ENCODE peak calls at places on chromosomes 3 and 15, in six cellular contexts. F, L, Q, A, G and P are unnamed samples.

GRCh38 chr3:79467721-79468120 is 300.1 kb downstream of the ROBO1 start:
- DNase-seq in F (no peak), G (no peak), L (no peak), Q (no peak), A (peak), P (peak)

GRCh38 chr3:111923095-111923771 is 55.6 kb upstream of the ABHD10 start:
- DNase-seq in A (no peak), F (peak), Q (no peak), G (no peak), L (no peak), P (peak)

GRCh38 chr3:66303556-66303955 is 82.8 kb downstream of the SLC25A26 start:
- DNase-seq in F (peak), G (no peak), Q (peak), A (no peak), L (no peak), P (no peak)

GRCh38 chr15:100781961-100782525 is 97.6 kb upstream of the ALDH1A3 start:
- DNase-seq in A (no peak), L (no peak), Q (no peak), G (no peak), F (no peak), P (no peak)

GRCh38 chr3:177516130-177517011 is 319.1 kb upstream of the TBL1XR1 start:
- DNase-seq in G (peak), L (no peak), F (peak), Q (no peak), A (peak), P (peak)

GRCh38 chr15:31352283-31352880 is 25.7 kb downstream of the KLF13 start:
- DNase-seq in F (no peak), L (no peak), G (no peak), Q (no peak), A (no peak), P (no peak)

GRCh38 chr3:142987707-142988106 is 13.7 kb upstream of the U2SURP start:
- DNase-seq in F (no peak), L (no peak), Q (no peak), A (peak), G (no peak), P (peak)

GRCh38 chr3:159322322-159322939 is 520.6 kb downstream of the MFSD1 start:
- DNase-seq in L (peak), F (no peak), Q (no peak), A (peak), G (peak), P (peak)

GRCh38 chr3:119663885-119664284 is 3.5 kb upstream of the POPDC2 start:
- DNase-seq in A (no peak), G (no peak), L (no peak), Q (no peak), F (no peak), P (peak)

GRCh38 chr3:133944641-133945441 is 49.2 kb upstream of the RAB6B start:
- DNase-seq in Q (no peak), F (peak), G (no peak), A (peak), L (no peak), P (peak)

GRCh38 chr15:70379134-70379533 is 281.4 kb upstream of the TLE3 start:
- DNase-seq in L (no peak), G (no peak), A (no peak), Q (no peak), F (no peak), P (no peak)

GRCh38 chr3:25663324-25664065 is 1.2 kb downstream of the TOP2B start:
- DNase-seq in G (peak), L (no peak), Q (peak), A (peak), F (no peak), P (peak)

GRCh38 chr3:109553573-109554371 is 216.4 kb upstream of the DPPA4 start:
- DNase-seq in A (peak), G (no peak), Q (no peak), F (no peak), L (no peak), P (peak)

GRCh38 chr3:156976933-156977332 is 150.8 kb downstream of the LEKR1 start:
- DNase-seq in F (no peak), Q (no peak), L (no peak), G (peak), A (no peak), P (no peak)

GRCh38 chr15:93165737-93166136 is 76.7 kb upstream of the RGMA start:
- DNase-seq in Q (no peak), G (no peak), L (no peak), F (no peak), A (no peak), P (no peak)

GRCh38 chr15:93052090-93052892 is 36.7 kb downstream of the RGMA start:
- DNase-seq in A (no peak), Q (no peak), G (no peak), F (no peak), L (no peak), P (no peak)

GRCh38 chr15:29631076-29632070 is 190.9 kb downstream of the TJP1 start:
- DNase-seq in L (no peak), A (peak), G (no peak), Q (no peak), F (no peak), P (no peak)